ENCODE peak calls at places on chromosomes 16 and 17, in six cellular contexts. One of them, this sample, is unnamed.

GRCh38 chr17:76872221-76872873 is 4.1 kb downstream of the MGAT5B start:
- DNase-seq in Calu3: peak; percentile 81
- DNase-seq in left ventricle myocardium inferior: no peak
- DNase-seq in NCI-H526 treated with DMSO at 0.1 percent for 48 hours: no peak
- DNase-seq in kidney tubule cell: peak; percentile 81
- DNase-seq in activated CD4-positive, alpha-beta T cell treated with anti-CD3 and anti-CD28 coated beads, Interleukin-2, amount 50 U/mL, for 1 hour: no peak
- DNase-seq in this sample: no peak

GRCh38 chr16:11405331-11406176 is 60.3 kb downstream of the RMI2 start:
- DNase-seq in left ventricle myocardium inferior: no peak
- DNase-seq in Calu3: peak; percentile 70
- DNase-seq in activated CD4-positive, alpha-beta T cell treated with anti-CD3 and anti-CD28 coated beads, Interleukin-2, amount 50 U/mL, for 1 hour: peak; percentile 48
- DNase-seq in NCI-H526 treated with DMSO at 0.1 percent for 48 hours: peak; percentile 5
- DNase-seq in kidney tubule cell: peak; percentile 31
- DNase-seq in this sample: no peak

GRCh38 chr17:61009619-61010018 is 332.0 kb downstream of the BCAS3 start:
- DNase-seq in Calu3: no peak
- DNase-seq in left ventricle myocardium inferior: no peak
- DNase-seq in NCI-H526 treated with DMSO at 0.1 percent for 48 hours: no peak
- DNase-seq in activated CD4-positive, alpha-beta T cell treated with anti-CD3 and anti-CD28 coated beads, Interleukin-2, amount 50 U/mL, for 1 hour: no peak
- DNase-seq in kidney tubule cell: peak; percentile 15
- DNase-seq in this sample: no peak

GRCh38 chr16:48013476-48013875 is 142.3 kb downstream of the ABCC12 start:
- DNase-seq in Calu3: no peak
- DNase-seq in NCI-H526 treated with DMSO at 0.1 percent for 48 hours: no peak
- DNase-seq in kidney tubule cell: peak; percentile 96
- DNase-seq in left ventricle myocardium inferior: no peak
- DNase-seq in activated CD4-positive, alpha-beta T cell treated with anti-CD3 and anti-CD28 coated beads, Interleukin-2, amount 50 U/mL, for 1 hour: no peak
- DNase-seq in this sample: no peak

GRCh38 chr17:2710804-2711607 is 558 bp downstream of the CLUH start:
- DNase-seq in NCI-H526 treated with DMSO at 0.1 percent for 48 hours: no peak
- DNase-seq in kidney tubule cell: peak; percentile 50
- DNase-seq in activated CD4-positive, alpha-beta T cell treated with anti-CD3 and anti-CD28 coated beads, Interleukin-2, amount 50 U/mL, for 1 hour: peak; percentile 30
- DNase-seq in Calu3: peak; percentile 42
- DNase-seq in left ventricle myocardium inferior: no peak
- DNase-seq in this sample: peak; percentile 67

GRCh38 chr17:29616300-29617048 is 6.2 kb downstream of the CORO6 start:
- DNase-seq in NCI-H526 treated with DMSO at 0.1 percent for 48 hours: peak; percentile 25
- DNase-seq in Calu3: no peak
- DNase-seq in left ventricle myocardium inferior: no peak
- DNase-seq in kidney tubule cell: no peak
- DNase-seq in activated CD4-positive, alpha-beta T cell treated with anti-CD3 and anti-CD28 coated beads, Interleukin-2, amount 50 U/mL, for 1 hour: no peak
- DNase-seq in this sample: no peak

GRCh38 chr16:54812229-54812628 is 118.4 kb upstream of the IRX5 start:
- DNase-seq in NCI-H526 treated with DMSO at 0.1 percent for 48 hours: no peak
- DNase-seq in Calu3: no peak
- DNase-seq in kidney tubule cell: no peak
- DNase-seq in left ventricle myocardium inferior: no peak
- DNase-seq in activated CD4-positive, alpha-beta T cell treated with anti-CD3 and anti-CD28 coated beads, Interleukin-2, amount 50 U/mL, for 1 hour: no peak
- DNase-seq in this sample: no peak

GRCh38 chr17:70130274-70130673 is 39.1 kb upstream of the KCNJ2 start:
- DNase-seq in Calu3: no peak
- DNase-seq in activated CD4-positive, alpha-beta T cell treated with anti-CD3 and anti-CD28 coated beads, Interleukin-2, amount 50 U/mL, for 1 hour: no peak
- DNase-seq in left ventricle myocardium inferior: no peak
- DNase-seq in kidney tubule cell: no peak
- DNase-seq in NCI-H526 treated with DMSO at 0.1 percent for 48 hours: no peak
- DNase-seq in this sample: no peak

GRCh38 chr17:565506-565905 is 149.1 kb downstream of the VPS53 start:
- DNase-seq in kidney tubule cell: no peak
- DNase-seq in NCI-H526 treated with DMSO at 0.1 percent for 48 hours: no peak
- DNase-seq in left ventricle myocardium inferior: no peak
- DNase-seq in Calu3: peak; percentile 4
- DNase-seq in activated CD4-positive, alpha-beta T cell treated with anti-CD3 and anti-CD28 coated beads, Interleukin-2, amount 50 U/mL, for 1 hour: no peak
- DNase-seq in this sample: no peak